ENCODE peak calls at places on chromosome 4, in ten cellular contexts. B is vagina, P is stomach, C is heart left ventricle, D is suprapubic skin, K is NB4, X is body of pancreas, W is endothelial cell of umbilical vein, J is prostate gland, H is A549. V is an unnamed sample.

GRCh38 chr4:1347410-1347864 is 429 bp downstream of the UVSSA start:
- DNase-seq in C (peak; percentile 82), B (no peak), D (peak; percentile 88), X (peak; percentile 81), H (peak; percentile 33), K (peak; percentile 87), P (peak; percentile 72), W (peak; percentile 89), J (peak; percentile 52), V (peak; percentile 81)

GRCh38 chr4:74486905-74487304 is 42.0 kb downstream of the AREG start:
- DNase-seq in W (no peak), D (no peak), C (no peak), P (no peak), J (no peak), H (no peak), B (no peak), X (no peak), K (no peak), V (no peak)

GRCh38 chr4:74934016-74934821 is 1.3 kb downstream of the PARM1 start:
- DNase-seq in D (no peak), B (no peak), H (no peak), X (peak; percentile 51), W (peak; percentile 42), K (no peak), J (peak; percentile 62), P (peak; percentile 45), C (peak; percentile 45), V (no peak)

GRCh38 chr4:76016383-76016782 is 6.9 kb downstream of the CXCL10 start:
- DNase-seq in K (no peak), J (no peak), C (no peak), B (no peak), H (no peak), D (no peak), W (no peak), X (peak; percentile 88), P (no peak), V (no peak)

GRCh38 chr4:146567396-146567795 is 45.7 kb upstream of the SLC10A7 start:
- DNase-seq in K (no peak), B (no peak), X (no peak), P (no peak), H (no peak), W (no peak), J (no peak), C (no peak), D (no peak), V (no peak)

GRCh38 chr4:39814403-39815185 is 116.7 kb downstream of the UBE2K start:
- DNase-seq in D (peak; percentile 31), B (no peak), X (no peak), K (peak; percentile 20), P (no peak), H (peak; percentile 28), W (no peak), J (no peak), C (no peak), V (peak; percentile 52)

GRCh38 chr4:48129307-48130014 is 4.6 kb downstream of the TXK start:
- DNase-seq in D (no peak), B (no peak), H (peak; percentile 13), W (no peak), P (no peak), X (no peak), C (peak; percentile 30), K (peak; percentile 74), J (no peak), V (peak; percentile 37)

GRCh38 chr4:53477038-53477565 is 99.7 kb downstream of the FIP1L1 start:
- DNase-seq in X (no peak), W (no peak), H (no peak), B (no peak), C (no peak), K (no peak), D (no peak), P (no peak), J (no peak), V (no peak)

GRCh38 chr4:139191373-139191772 is 14.4 kb upstream of the ELF2 start:
- DNase-seq in X (no peak), H (no peak), K (no peak), D (no peak), C (no peak), P (no peak), B (no peak), W (no peak), J (no peak), V (no peak)

GRCh38 chr4:127001898-127002297 is 630.9 kb upstream of the INTU start:
- DNase-seq in H (no peak), D (no peak), P (no peak), J (no peak), K (no peak), C (no peak), B (no peak), X (no peak), W (no peak), V (no peak)

GRCh38 chr4:127006509-127006908 is 626.2 kb upstream of the INTU start:
- DNase-seq in P (no peak), H (no peak), K (no peak), B (no peak), C (no peak), D (no peak), W (no peak), J (no peak), X (no peak), V (no peak)

GRCh38 chr4:127012549-127012948 is 620.2 kb upstream of the INTU start:
- DNase-seq in B (no peak), K (no peak), W (no peak), J (no peak), D (no peak), C (no peak), X (no peak), P (no peak), H (no peak), V (no peak)

GRCh38 chr4:127007336-127007735 is 625.4 kb upstream of the INTU start:
- DNase-seq in W (no peak), X (no peak), J (no peak), C (no peak), B (no peak), K (no peak), D (no peak), H (no peak), P (no peak), V (no peak)
- TF ChIP-seq POLR2A in W (no peak), X (no peak), J (no peak), C (no peak), B (no peak), K (no peak), D (no peak), H (no peak), P (no peak), V (no peak)

DNA sequence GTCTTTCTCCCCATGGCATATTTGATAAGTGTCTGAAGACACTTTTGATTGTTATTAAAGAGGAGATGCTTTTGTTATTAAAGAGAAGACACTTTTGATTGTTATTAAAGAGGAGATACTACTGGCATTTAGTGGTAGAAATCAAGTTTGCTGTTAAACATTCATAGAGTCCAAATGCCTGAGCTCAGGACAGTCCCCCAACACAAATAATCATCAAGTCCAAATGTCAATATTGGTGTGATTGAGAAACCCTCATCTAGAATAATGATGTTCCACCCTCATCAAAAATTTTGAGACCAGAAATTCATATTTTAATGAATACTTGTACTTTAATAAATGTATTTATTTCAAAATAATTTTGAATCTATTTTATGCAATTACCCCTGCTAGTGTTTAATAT is 1412.9 kb upstream of the PCDH7 start:
- DNase-seq in K (no peak), P (no peak), X (no peak), J (no peak), D (no peak), W (no peak), B (no peak), C (no peak), H (no peak), V (no peak)
- TF ChIP-seq POLR2A in K (no peak), P (no peak), X (no peak), J (no peak), D (no peak), W (no peak), B (no peak), C (no peak), H (no peak), V (no peak)

GRCh38 chr4:8308856-8309771 is 39.6 kb downstream of the HTRA3 start:
- DNase-seq in X (peak; percentile 15), H (no peak), D (peak; percentile 90), K (peak; percentile 53), B (no peak), J (no peak), P (no peak), C (peak; percentile 70), W (no peak), V (no peak)
- TF ChIP-seq POLR2A in X (no peak), H (no peak), D (no peak), K (no peak), B (no peak), J (no peak), P (no peak), C (no peak), W (no peak), V (no peak)

GRCh38 chr4:7058792-7059191 is 9.1 kb downstream of the GRPEL1 start:
- DNase-seq in C (peak; percentile 9), X (no peak), P (no peak), J (no peak), H (no peak), D (no peak), W (no peak), B (no peak), K (no peak), V (no peak)
- TF ChIP-seq POLR2A in C (no peak), X (no peak), P (no peak), J (no peak), H (no peak), D (no peak), W (no peak), B (no peak), K (no peak), V (peak; percentile 21)

DNA sequence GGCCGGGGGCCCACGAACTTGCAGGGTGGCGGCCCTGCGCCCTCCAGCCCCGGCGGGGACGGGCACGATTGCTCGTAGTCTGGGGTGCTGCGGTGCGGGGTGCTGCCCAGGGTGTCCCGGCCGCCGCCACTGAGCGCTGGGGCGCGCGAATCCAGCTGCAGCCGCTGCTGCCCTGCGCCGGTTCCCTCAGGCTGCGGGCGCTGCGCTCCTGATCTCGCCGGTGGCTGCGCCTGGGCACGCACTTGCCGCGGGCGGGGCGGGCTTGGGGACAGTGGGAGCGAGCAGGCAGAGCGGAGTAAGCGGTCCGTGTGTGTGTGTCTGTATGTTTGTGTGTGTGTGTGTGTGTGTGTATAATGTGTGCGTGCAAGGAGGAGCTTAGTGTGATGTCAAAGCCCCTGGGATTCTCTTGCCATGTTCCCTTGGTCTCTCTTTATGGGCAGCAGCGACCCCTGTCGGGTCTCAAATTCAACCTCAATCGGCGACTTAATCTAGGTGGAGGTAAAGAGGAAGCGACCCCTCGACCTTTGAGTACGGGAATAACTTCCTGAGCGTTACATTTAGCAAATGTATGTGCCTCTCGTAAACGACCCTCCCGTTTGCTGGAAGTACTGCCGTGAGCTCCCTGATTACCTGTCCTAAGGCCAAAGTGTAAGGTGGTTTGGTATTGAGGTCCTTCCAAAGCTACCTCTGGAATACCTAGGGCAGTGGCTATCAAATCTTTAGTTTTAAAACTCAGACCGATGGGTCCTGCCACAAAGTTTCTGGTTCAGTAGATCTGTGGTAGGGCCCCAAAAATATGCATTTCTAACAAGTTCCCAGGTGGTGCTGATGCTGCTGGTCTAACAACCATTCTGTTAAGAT is at the start of gene RNF150:
- DNase-seq in K (peak; percentile 16), H (peak; percentile 74), P (peak; percentile 60), D (peak; percentile 82), J (peak; percentile 79), B (no peak), X (peak; percentile 73), C (peak; percentile 83), W (peak; percentile 79), V (peak; percentile 55)
- TF ChIP-seq POLR2A in K (no peak), H (no peak), P (no peak), D (no peak), J (no peak), B (peak; percentile 45), X (no peak), C (no peak), W (no peak), V (no peak)

V was measured in erythroblast.